ENCODE peak calls at places on chromosomes 4 and X, in four cellular contexts. I, A, R and B are unnamed samples.

GRCh38 chr4:8538076-8538702 is 42.0 kb upstream of the GPR78 start:
- DNase-seq in I (no peak), A (no peak), R (no peak), B (no peak)

GRCh38 chrX:63764946-63765345 is 20.1 kb downstream of the ARHGEF9 start:
- DNase-seq in I (no peak), A (no peak), R (no peak), B (no peak)

GRCh38 chr4:89545315-89545714 is 237.7 kb upstream of the GPRIN3 start:
- DNase-seq in I (no peak), A (no peak), R (no peak), B (no peak)

GRCh38 chrX:3728454-3728853 is 15.0 kb upstream of the PRKX start:
- DNase-seq in I (no peak), A (no peak), R (no peak), B (no peak)

GRCh38 chrX:53317365-53318069 is 36.1 kb upstream of the IQSEC2 start:
- DNase-seq in I (peak), A (peak), R (peak), B (no peak)

GRCh38 chr4:150581611-150582010 is 340 bp upstream of the MAB21L2 start:
- DNase-seq in I (peak), A (no peak), R (peak), B (no peak)

GRCh38 chr4:37051111-37051510 is 193.4 kb upstream of the NWD2 start:
- DNase-seq in I (no peak), A (no peak), R (no peak), B (no peak)

GRCh38 chr4:168712316-168712855 is 215.5 kb downstream of the PALLD start:
- DNase-seq in I (no peak), A (no peak), R (no peak), B (no peak)

GRCh38 chrX:27890611-27891010 is 82.8 kb downstream of the MAGEB10 start:
- DNase-seq in I (no peak), A (no peak), R (no peak), B (peak)

GRCh38 chr4:170476351-170476750 is 386.6 kb upstream of the AADAT start:
- DNase-seq in I (no peak), A (no peak), R (no peak), B (no peak)

GRCh38 chr4:151197258-151197657 is 79.7 kb upstream of the PRSS48 start:
- DNase-seq in I (no peak), A (no peak), R (no peak), B (no peak)

GRCh38 chr4:17709760-17710068 is 71.7 kb downstream of the FAM184B start:
- DNase-seq in I (no peak), A (no peak), R (no peak), B (no peak)

GRCh38 chr4:163233321-163233720 is 66.6 kb upstream of the NAF1 start:
- DNase-seq in I (no peak), A (no peak), R (no peak), B (no peak)

GRCh38 chr4:88724406-88724805 is 26.8 kb upstream of the NAP1L5 start:
- DNase-seq in I (no peak), A (no peak), R (no peak), B (no peak)

GRCh38 chr4:19494958-19495357 is 756.7 kb upstream of the SLIT2 start:
- DNase-seq in I (no peak), A (no peak), R (no peak), B (no peak)

GRCh38 chr4:53781614-53782467 is 190.6 kb upstream of the LNX1 start:
- DNase-seq in I (no peak), A (no peak), R (no peak), B (no peak)

GRCh38 chrX:107483976-107484726 is 34.7 kb downstream of the FRMPD3 start:
- DNase-seq in I (peak), A (peak), R (no peak), B (no peak)

GRCh38 chr4:13522282-13523104 is 21.8 kb downstream of the NKX3-2 start:
- DNase-seq in I (peak), A (peak), R (peak), B (no peak)

GRCh38 chr4:10006236-10006603 is 15.1 kb downstream of the SLC2A9 start:
- DNase-seq in I (no peak), A (no peak), R (no peak), B (no peak)

GRCh38 chr4:152778656-152779512 is 646 bp downstream of the TIGD4 start:
- DNase-seq in I (peak), A (no peak), R (no peak), B (no peak)

GRCh38 chr4:30073001-30073710 is 647.0 kb upstream of the PCDH7 start:
- DNase-seq in I (no peak), A (no peak), R (no peak), B (no peak)

GRCh38 chr4:129350800-129351199 is 254.8 kb downstream of the C4orf33 start:
- DNase-seq in I (no peak), A (no peak), R (no peak), B (no peak)

GRCh38 chr4:183823394-183823793 is 81.7 kb upstream of the STOX2 start:
- DNase-seq in I (no peak), A (no peak), R (no peak), B (no peak)

GRCh38 chr4:89657931-89658700 is 178.8 kb downstream of the SNCA start:
- DNase-seq in I (peak), A (no peak), R (no peak), B (peak)

GRCh38 chr4:152427971-152428370 is 107.9 kb downstream of the FBXW7 start:
- DNase-seq in I (no peak), A (no peak), R (no peak), B (no peak)

GRCh38 chr4:19213388-19213787 is 1038.3 kb upstream of the SLIT2 start:
- DNase-seq in I (no peak), A (no peak), R (no peak), B (no peak)

GRCh38 chr4:84389406-84389805 is 109.7 kb downstream of the NKX6-1 start:
- DNase-seq in I (no peak), A (no peak), R (no peak), B (no peak)

GRCh38 chr4:165175879-165176278 is 31.5 kb upstream of the KLHL2 start:
- DNase-seq in I (no peak), A (no peak), R (no peak), B (no peak)

GRCh38 chr4:165170819-165171218 is 36.5 kb upstream of the KLHL2 start:
- DNase-seq in I (no peak), A (no peak), R (no peak), B (no peak)
- TF ChIP-seq JUND in I (no peak), A (no peak), R (no peak), B (no peak)

DNA sequence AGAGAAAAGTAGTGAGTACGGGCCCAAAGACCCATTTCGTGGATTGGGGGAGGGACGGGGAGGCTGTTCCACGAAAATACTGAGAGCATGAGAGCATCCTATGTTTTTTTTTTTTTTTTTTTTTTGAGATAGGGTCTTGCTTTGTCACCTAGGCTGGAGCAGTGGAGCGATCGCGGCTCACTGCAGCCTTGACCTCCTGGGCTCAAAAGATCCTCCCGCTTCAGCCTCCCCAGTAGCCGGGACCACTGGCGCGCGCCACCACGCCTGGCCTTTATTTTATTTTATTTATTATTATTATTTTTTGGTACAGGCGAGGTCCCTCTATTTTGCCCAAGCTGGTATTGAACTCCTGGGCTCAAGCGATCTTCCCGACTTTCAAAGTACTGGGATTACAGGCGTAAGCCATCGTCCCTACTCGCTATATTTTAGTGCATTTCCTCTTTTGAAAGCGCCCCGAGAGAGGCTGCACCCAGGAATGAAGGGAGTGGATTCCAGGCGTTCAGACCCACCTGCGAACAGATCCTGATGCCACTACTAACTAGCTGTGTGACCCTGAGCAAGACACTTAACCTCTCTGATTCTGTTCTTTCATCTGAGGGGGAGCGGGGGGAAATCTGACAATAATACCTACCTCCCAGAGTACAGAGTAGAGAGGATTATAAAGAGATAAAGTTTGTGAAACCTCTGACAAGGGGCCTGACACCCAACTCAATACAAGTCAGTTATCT is 5.4 kb upstream of the MSX1 start:
- DNase-seq in I (no peak), A (no peak), R (no peak), B (no peak)
- H3K4me2 ChIP-seq in I (no peak), A (no peak), R (peak), B (no peak)

DNA sequence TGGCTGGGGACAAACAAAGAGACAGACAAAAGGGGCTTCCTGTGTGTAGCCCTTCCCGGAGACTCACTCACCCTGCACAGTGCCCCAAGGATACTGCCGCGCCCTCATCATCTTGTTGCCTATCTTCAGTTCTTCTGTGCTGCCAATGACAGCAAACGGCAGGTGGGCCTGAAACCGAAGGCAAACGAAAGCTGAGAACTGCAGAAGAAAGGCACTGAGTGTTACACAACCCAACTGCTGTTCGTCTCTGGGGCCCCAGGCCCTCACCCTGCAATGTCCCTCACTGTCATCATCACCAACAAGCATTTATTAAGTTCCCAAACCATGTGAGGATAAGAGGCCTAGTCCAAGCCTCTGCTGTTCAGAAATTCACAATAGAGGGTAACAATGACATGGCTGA is 34.4 kb upstream of the NKRF start:
- DNase-seq in I (no peak), A (no peak), R (no peak), B (no peak)
- TF ChIP-seq JUND in I (no peak), A (no peak), R (no peak), B (no peak)

DNA sequence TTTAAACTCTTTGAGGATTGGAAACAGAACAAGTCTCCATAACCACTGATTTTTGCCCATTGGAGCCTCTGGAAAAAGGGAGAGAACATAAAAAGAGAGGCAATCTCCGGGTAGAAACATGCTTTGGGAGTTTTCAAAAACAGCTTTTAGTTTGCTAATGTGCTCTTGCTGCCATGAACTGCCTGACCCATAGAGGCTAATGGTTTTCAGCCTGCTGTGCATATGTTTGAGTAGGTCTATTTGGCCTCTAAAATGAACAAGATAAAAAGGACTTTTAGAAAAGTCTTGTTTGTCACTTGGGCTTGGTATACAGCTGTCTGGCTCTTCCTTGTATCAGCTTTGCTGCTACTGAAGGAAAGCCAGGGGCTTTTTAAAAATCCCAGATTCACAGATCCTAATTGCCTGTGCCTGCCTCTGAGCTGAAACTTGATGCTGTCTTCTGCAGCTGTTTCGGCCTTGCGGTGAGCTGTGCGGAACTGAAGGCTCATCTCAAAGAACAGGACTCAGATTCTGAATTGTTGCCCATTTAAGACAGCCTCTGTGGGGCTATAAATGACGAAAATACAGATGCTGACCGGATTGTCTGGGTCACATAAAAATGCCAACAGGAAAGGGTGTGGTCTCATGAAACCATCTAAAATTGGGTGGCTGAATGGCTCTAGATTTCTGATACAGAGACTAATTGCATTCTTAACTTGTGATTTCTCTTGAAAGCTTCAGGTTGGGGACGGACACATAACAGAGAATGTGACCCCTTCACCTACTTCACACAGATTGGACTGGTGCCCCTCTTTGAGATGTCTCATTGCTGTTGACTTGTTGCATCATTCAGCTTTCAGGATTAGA is 18.4 kb upstream of the ZNF41 start:
- DNase-seq in I (no peak), A (no peak), R (no peak), B (no peak)
- H3K4me2 ChIP-seq in I (no peak), A (no peak), R (peak), B (no peak)